ENCODE peak calls at places on chromosomes 11 and 22, in eight cellular contexts. V is HFF-Myc; D is suprapubic skin; M is body of pancreas; I is CD8-positive, alpha-beta T cell; K is fibroblast of the aortic adventitia; C is hepatocyte; A is esophagus muscularis mucosa. X is an unnamed sample.

GRCh38 chr11:67820079-67820478 is 145.7 kb upstream of the ALDH3B2 start:
- DNase-seq in V (no peak), C (no peak), K (no peak), A (no peak), I (no peak), D (no peak), M (no peak), X (no peak)

GRCh38 chr11:105168457-105168856 is 28.9 kb upstream of the CARD18 start:
- DNase-seq in M (no peak), I (no peak), K (peak), D (no peak), C (no peak), A (no peak), V (no peak), X (no peak)

GRCh38 chr22:19994851-19995610 is 21.6 kb downstream of the ARVCF start:
- DNase-seq in K (no peak), I (no peak), A (no peak), M (no peak), D (no peak), V (no peak), C (no peak), X (no peak)

GRCh38 chr11:83608571-83608970 is 322.4 kb upstream of the CCDC90B start:
- DNase-seq in K (no peak), A (no peak), M (no peak), D (no peak), V (no peak), I (no peak), C (no peak), X (no peak)

GRCh38 chr11:73532310-73532709 is 65.6 kb downstream of the FAM168A start:
- DNase-seq in D (no peak), I (no peak), V (no peak), C (no peak), K (no peak), A (no peak), M (no peak), X (no peak)

GRCh38 chr11:93732237-93732892 is 8.9 kb downstream of the TAF1D start:
- DNase-seq in I (no peak), M (no peak), V (no peak), C (no peak), D (no peak), K (no peak), A (no peak), X (no peak)

GRCh38 chr11:45089845-45090499 is 56.5 kb upstream of the PRDM11 start:
- DNase-seq in C (no peak), D (peak), I (no peak), M (no peak), V (no peak), A (no peak), K (peak), X (no peak)

GRCh38 chr22:37032535-37033460 is 13.3 kb downstream of the MPST start:
- DNase-seq in A (no peak), V (no peak), C (peak), K (peak), D (no peak), I (no peak), M (peak), X (no peak)

GRCh38 chr11:118136826-118137225 is 15.8 kb downstream of the SCN4B start:
- DNase-seq in M (no peak), K (no peak), V (no peak), C (no peak), A (no peak), I (no peak), D (no peak), X (no peak)

GRCh38 chr11:34359548-34359891 is 1.7 kb upstream of the ABTB2 start:
- DNase-seq in D (no peak), K (no peak), C (peak), A (peak), M (no peak), V (no peak), I (no peak), X (no peak)
- TF ChIP-seq CTCF in D (no peak), K (no peak), C (peak), A (peak), M (no peak), V (no peak), I (peak), X (no peak)

GRCh38 chr11:32435947-32436750 is 810 bp upstream of the WT1 start:
- DNase-seq in M (no peak), V (no peak), D (no peak), C (no peak), K (peak), I (no peak), A (no peak), X (no peak)
- H3K4me3 ChIP-seq in M (no peak), V (no peak), D (peak), C (no peak), K (peak), I (no peak), A (peak), X (no peak)

DNA sequence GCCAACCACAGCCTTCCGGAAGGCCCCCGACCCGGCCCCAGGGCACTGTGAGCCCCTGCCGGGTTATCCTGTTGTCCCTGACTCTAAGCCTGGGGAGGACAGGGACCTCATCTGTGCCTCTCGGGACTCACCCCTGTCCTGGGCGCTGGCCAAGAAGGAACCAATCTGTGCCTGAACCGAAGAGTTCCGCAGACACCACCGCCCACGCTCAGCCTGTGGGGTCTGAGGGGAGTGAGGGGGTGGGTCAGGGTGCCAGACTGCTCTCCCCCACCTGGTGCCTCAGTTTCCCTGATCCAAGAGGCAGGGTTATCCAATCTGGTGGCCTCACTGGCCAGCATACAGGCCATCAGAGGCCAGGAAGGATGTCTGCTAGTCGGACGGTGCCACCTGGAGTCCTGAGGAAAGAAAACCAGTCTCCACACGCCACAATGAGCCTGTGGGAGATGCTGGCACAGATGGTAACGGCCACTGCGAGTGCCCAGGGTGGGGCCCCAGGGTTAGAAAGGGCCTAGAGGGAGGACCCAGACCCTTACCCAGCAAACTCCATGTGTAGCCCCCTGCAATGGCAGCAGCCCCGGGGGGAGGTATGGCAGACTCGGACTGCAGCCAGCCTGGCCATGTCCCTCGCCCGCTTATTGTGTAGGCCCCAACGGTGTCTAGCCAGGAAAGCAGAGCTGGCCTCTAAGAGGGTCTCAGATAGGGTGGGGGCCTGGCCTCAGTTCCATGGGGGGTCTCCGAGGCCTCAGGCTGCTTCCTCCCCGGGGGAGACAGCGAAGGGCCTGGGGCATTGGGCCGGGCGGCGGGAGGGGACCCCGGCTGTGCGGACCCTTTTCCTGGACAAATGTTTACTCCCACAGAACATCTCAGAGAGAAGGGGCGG is 827 bp upstream of the TNNT3 start:
- DNase-seq in D (no peak), M (no peak), K (no peak), I (no peak), V (no peak), C (no peak), A (no peak), X (no peak)
- TF ChIP-seq CTCF in D (no peak), M (peak), K (no peak), I (no peak), V (no peak), C (no peak), A (no peak), X (peak)

GRCh38 chr22:46936378-46936916 is 174.0 kb downstream of the TBC1D22A start:
- DNase-seq in C (no peak), A (no peak), K (no peak), V (no peak), I (no peak), D (peak), M (no peak), X (peak)
- H3K4me3 ChIP-seq in C (no peak), A (no peak), K (no peak), V (no peak), I (no peak), D (no peak), M (no peak), X (no peak)

GRCh38 chr11:78079232-78080083 is at the start of gene NDUFC2:
- DNase-seq in V (peak), C (peak), A (peak), I (peak), K (peak), M (peak), D (peak), X (peak)
- TF ChIP-seq CTCF in V (no peak), C (no peak), A (no peak), I (no peak), K (no peak), M (no peak), D (no peak), X (no peak)

GRCh38 chr22:40399661-40400060 is 29.3 kb downstream of the SGSM3 start:
- DNase-seq in M (no peak), I (no peak), A (no peak), V (no peak), D (no peak), K (no peak), C (no peak), X (no peak)
- H3K4me3 ChIP-seq in M (no peak), I (no peak), A (no peak), V (no peak), D (no peak), K (no peak), C (no peak), X (no peak)

GRCh38 chr11:102664001-102664752 is 39.0 kb upstream of the MMP20 start:
- DNase-seq in K (no peak), D (no peak), C (no peak), V (no peak), M (no peak), I (no peak), A (no peak), X (no peak)
- TF ChIP-seq CTCF in K (peak), D (no peak), C (peak), V (peak), M (no peak), I (no peak), A (no peak), X (peak)

X was measured in astrocyte of the cerebellum.